ENCODE peak calls at places on chromosomes 13 and 19, in eight cellular contexts. T is anterior cingulate cortex; N is activated naive CD4-positive, alpha-beta T cell treated with Interleukin-2 at 50 U/mL for 16 hours; Z is EL; R is left ventricle myocardium inferior; X is activated gamma-delta T cell treated with Interleukin-2 at 50 U/mL for 16 hours; O is HTR-8/SVneo; V is activated CD8-positive, alpha-beta memory T cell treated with anti-CD3 and anti-CD28 coated beads, Interleukin-2, amount 10 ng/mL, durations not matched to agents 7 days and 5 days. W is an unnamed sample.

GRCh38 chr19:33292595-33293254 is 9.6 kb downstream of the CEBPA start:
- DNase-seq in N (no peak), X (no peak), Z (peak), T (no peak), V (no peak), O (no peak), R (no peak), W (no peak)

GRCh38 chr13:110641055-110642015 is 26.0 kb downstream of the NAXD start:
- DNase-seq in R (peak), V (no peak), N (no peak), T (no peak), Z (no peak), X (no peak), O (no peak), W (no peak)

GRCh38 chr13:91319996-91320395 is 27.5 kb upstream of the MIR17HG start:
- DNase-seq in V (no peak), Z (no peak), T (no peak), X (no peak), O (no peak), N (no peak), R (no peak), W (no peak)

GRCh38 chr19:2524840-2525723 is 49.2 kb downstream of the GADD45B start:
- DNase-seq in N (no peak), X (no peak), T (no peak), V (no peak), R (peak), O (no peak), Z (peak), W (peak)

GRCh38 chr13:49428041-49428763 is 15.7 kb downstream of the CAB39L start:
- DNase-seq in Z (no peak), O (no peak), N (no peak), T (no peak), R (peak), V (no peak), X (no peak), W (peak)

GRCh38 chr19:2556221-2557092 is 80.5 kb downstream of the GADD45B start:
- DNase-seq in R (peak), O (no peak), V (no peak), X (no peak), Z (no peak), N (no peak), T (no peak), W (no peak)

GRCh38 chr13:33263976-33264619 is 21.5 kb downstream of the STARD13 start:
- DNase-seq in T (no peak), V (no peak), X (no peak), N (no peak), O (no peak), R (no peak), Z (no peak), W (no peak)

GRCh38 chr19:46480409-46480808 is 9.0 kb upstream of the PNMA8A start:
- DNase-seq in Z (peak), O (no peak), R (no peak), N (no peak), T (no peak), V (no peak), X (no peak), W (peak)

GRCh38 chr19:43624933-43625332 is 5.5 kb upstream of the ZNF428 start:
- DNase-seq in O (no peak), Z (no peak), T (no peak), V (peak), N (peak), X (peak), R (peak), W (no peak)

GRCh38 chr19:7673995-7674667 is 2.8 kb upstream of the MCEMP1 start:
- DNase-seq in R (peak), Z (peak), N (peak), T (peak), O (peak), X (no peak), V (peak), W (peak)

GRCh38 chr19:23365222-23365621 is 30.0 kb downstream of the ZNF91 start:
- DNase-seq in V (no peak), N (no peak), X (no peak), T (no peak), Z (no peak), O (no peak), R (no peak), W (no peak)

GRCh38 chr19:8397746-8398721 is 7.9 kb downstream of the RAB11B start:
- DNase-seq in N (no peak), T (no peak), Z (no peak), X (no peak), R (no peak), O (no peak), V (no peak), W (no peak)

GRCh38 chr19:16185925-16186234 is 670 bp downstream of the FAM32A start:
- DNase-seq in X (no peak), Z (no peak), O (no peak), N (no peak), R (no peak), V (no peak), T (no peak), W (no peak)

GRCh38 chr13:95677564-95678386 is 836 bp downstream of the DNAJC3 start:
- DNase-seq in X (no peak), N (no peak), O (no peak), R (no peak), T (no peak), Z (peak), V (no peak), W (peak)

GRCh38 chr19:33654840-33655508 is 33.2 kb downstream of the CHST8 start:
- DNase-seq in T (no peak), X (no peak), Z (no peak), N (no peak), O (no peak), R (no peak), V (no peak), W (no peak)

GRCh38 chr13:109918179-109918651 is 131.8 kb upstream of the IRS2 start:
- DNase-seq in X (no peak), T (no peak), V (no peak), Z (peak), O (peak), N (no peak), R (no peak), W (no peak)

GRCh38 chr19:31969955-31970545 is 375.4 kb upstream of the ZNF507 start:
- DNase-seq in R (no peak), O (no peak), Z (no peak), N (no peak), X (no peak), V (no peak), T (no peak), W (no peak)

GRCh38 chr13:111387026-111387871 is 66.8 kb downstream of the TEX29 start:
- DNase-seq in T (no peak), Z (no peak), V (peak), X (no peak), O (no peak), N (no peak), R (no peak), W (no peak)

GRCh38 chr19:40583283-40583682 is 6.6 kb downstream of the SHKBP1 start:
- DNase-seq in O (no peak), X (no peak), R (no peak), T (no peak), N (no peak), V (no peak), Z (no peak), W (no peak)

GRCh38 chr19:53538378-53539109 is 599 bp downstream of the ZNF331 start:
- DNase-seq in R (no peak), X (no peak), O (no peak), N (no peak), Z (no peak), T (no peak), V (peak), W (no peak)

GRCh38 chr13:35470671-35471465 is 5.6 kb downstream of the MAB21L1 start:
- DNase-seq in V (no peak), T (no peak), X (no peak), R (peak), N (no peak), O (no peak), Z (peak), W (peak)

GRCh38 chr13:113557013-113557412 is 27.5 kb upstream of the TFDP1 start:
- DNase-seq in T (no peak), V (peak), X (no peak), Z (no peak), R (no peak), O (no peak), N (no peak), W (no peak)

W was measured in adipocyte.